ENCODE peak calls at places on chromosome 16, in five cellular contexts. B is cardiac muscle cell, J is IMR-90, P is A549, O is heart right ventricle. X is an unnamed sample.

GRCh38 chr16:56728027-56728426 is 1.9 kb upstream of the NUP93 start:
- DNase-seq in O (no peak), J (no peak), P (no peak), B (no peak), X (no peak)

GRCh38 chr16:85728879-85729278 is 22.0 kb downstream of the C16orf74 start:
- DNase-seq in O (no peak), B (no peak), J (no peak), P (no peak), X (no peak)

GRCh38 chr16:47143329-47143676 is 442 bp downstream of the NETO2 start:
- DNase-seq in B (peak), O (peak), J (peak), P (peak), X (no peak)

GRCh38 chr16:62404857-62405611 is 368.8 kb upstream of the CDH8 start:
- DNase-seq in O (no peak), B (no peak), J (no peak), P (no peak), X (no peak)

GRCh38 chr16:30526823-30527634 is 663 bp upstream of the ZNF768 start:
- DNase-seq in J (peak), P (peak), B (peak), O (peak), X (peak)

GRCh38 chr16:25093208-25094061 is 18.1 kb upstream of the LCMT1 start:
- DNase-seq in J (no peak), B (no peak), O (no peak), P (no peak), X (no peak)

GRCh38 chr16:75019007-75019406 is 20.2 kb downstream of the ZNRF1 start:
- DNase-seq in B (no peak), P (peak), O (no peak), J (peak), X (no peak)

GRCh38 chr16:19377864-19378263 is 39.8 kb upstream of the TMC5 start:
- DNase-seq in J (no peak), B (no peak), O (no peak), P (no peak), X (no peak)

GRCh38 chr16:28067604-28068382 is 4.3 kb upstream of the GSG1L start:
- DNase-seq in P (no peak), J (peak), B (peak), O (no peak), X (no peak)

GRCh38 chr16:66580605-66581209 is 1.4 kb downstream of the CMTM2 start:
- DNase-seq in B (peak), P (no peak), O (no peak), J (peak), X (no peak)

GRCh38 chr16:30053376-30054015 is 12.1 kb upstream of the ALDOA start:
- DNase-seq in P (no peak), O (no peak), B (peak), J (peak), X (no peak)

GRCh38 chr16:6864670-6865069 is 468.0 kb upstream of the RBFOX1 start:
- DNase-seq in B (no peak), J (no peak), P (no peak), O (no peak), X (no peak)

GRCh38 chr16:23520500-23520899 is 10.2 kb upstream of the GGA2 start:
- DNase-seq in B (no peak), O (no peak), J (no peak), P (no peak), X (no peak)

GRCh38 chr16:3157229-3158013 is 22.6 kb downstream of the ZNF213 start:
- DNase-seq in J (peak), O (peak), B (peak), P (peak), X (no peak)

GRCh38 chr16:68370221-68370920 is 59.6 kb downstream of the PRMT7 start:
- DNase-seq in P (no peak), B (no peak), J (no peak), O (no peak), X (no peak)

DNA sequence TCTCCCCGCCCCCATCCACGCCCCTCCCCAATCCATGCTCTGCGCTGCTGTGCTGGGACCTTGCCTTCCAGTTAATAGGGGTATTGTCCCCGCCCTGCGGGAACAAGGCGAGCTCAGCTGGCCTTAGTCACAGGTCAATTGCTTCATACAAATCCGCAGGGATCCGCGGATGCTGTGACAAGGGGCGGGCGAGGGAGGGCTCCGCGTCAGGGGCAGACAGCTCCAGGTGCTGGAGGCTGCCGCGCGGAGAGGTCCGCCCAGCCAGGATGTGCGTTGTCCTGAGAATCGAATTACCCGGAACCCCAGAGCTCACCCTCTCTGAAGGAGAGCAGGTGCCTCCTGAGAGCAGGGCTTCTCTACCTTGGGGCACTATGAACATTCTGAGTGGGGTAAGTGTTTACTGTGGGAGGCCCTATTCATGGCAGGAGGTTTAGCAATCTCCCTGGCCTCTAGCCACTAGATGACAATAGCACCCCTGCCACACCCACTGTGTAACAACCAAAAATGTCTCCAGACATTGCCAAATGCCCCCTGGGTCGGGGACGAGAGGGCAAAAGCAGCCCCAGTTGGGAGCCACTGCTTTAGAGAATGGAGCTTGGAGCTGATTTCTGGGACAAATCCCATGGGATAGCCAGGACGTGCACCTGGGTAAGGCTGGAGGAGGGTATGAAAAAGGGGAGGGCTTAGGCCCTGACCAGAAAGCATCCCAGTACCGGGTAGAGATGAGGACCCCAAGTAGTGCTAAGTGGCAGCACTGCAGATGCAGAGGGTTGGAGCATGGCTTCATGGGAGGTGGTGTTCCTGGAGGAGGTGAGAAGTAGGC is 138.2 kb downstream of the CYLD start:
- DNase-seq in O (no peak), P (peak), J (no peak), B (no peak), X (no peak)
- H3K4me3 ChIP-seq in O (no peak), P (no peak), J (no peak), B (no peak), X (no peak)

GRCh38 chr16:84617068-84617630 is 729 bp downstream of the COTL1 start:
- DNase-seq in P (no peak), B (no peak), O (no peak), J (no peak), X (no peak)

GRCh38 chr16:84617631-84618427 is at the start of gene COTL1:
- DNase-seq in O (peak), B (peak), P (peak), J (peak), X (peak)

GRCh38 chr16:84619103-84619460 is 1.2 kb upstream of the COTL1 start:
- DNase-seq in O (no peak), P (no peak), B (no peak), J (no peak), X (no peak)

GRCh38 chr16:84616515-84616914 is 1.4 kb downstream of the COTL1 start:
- DNase-seq in O (no peak), J (no peak), B (no peak), P (peak), X (no peak)

GRCh38 chr16:84618428-84619102 is 687 bp upstream of the COTL1 start:
- DNase-seq in J (peak), B (peak), P (peak), O (no peak), X (no peak)
- H3K27ac ChIP-seq in J (peak), B (no peak), P (peak), O (no peak), X (no peak)

GRCh38 chr16:73048292-73049050 is 543 bp upstream of the ZFHX3 start:
- DNase-seq in P (peak), O (peak), B (peak), J (no peak), X (no peak)

GRCh38 chr16:73051216-73051615 is 3.3 kb upstream of the ZFHX3 start:
- DNase-seq in J (no peak), P (no peak), O (no peak), B (no peak), X (no peak)

GRCh38 chr16:73047536-73048291 is at the start of gene ZFHX3:
- DNase-seq in B (peak), O (peak), J (peak), P (peak), X (peak)

GRCh38 chr16:73050115-73051099 is 2.5 kb upstream of the ZFHX3 start:
- DNase-seq in P (no peak), B (no peak), O (no peak), J (no peak), X (no peak)

GRCh38 chr16:73049051-73049910 is 1.4 kb upstream of the ZFHX3 start:
- DNase-seq in P (no peak), B (no peak), J (no peak), O (no peak), X (no peak)
- H3K4me3 ChIP-seq in P (peak), B (no peak), J (no peak), O (peak), X (peak)

GRCh38 chr16:80704751-80705150 is 99.6 kb downstream of the CDYL2 start:
- DNase-seq in J (no peak), B (no peak), O (no peak), P (no peak), X (no peak)
- H3K27ac ChIP-seq in J (no peak), B (no peak), O (no peak), P (no peak), X (no peak)

GRCh38 chr16:87465306-87465705 is 27.5 kb downstream of the ZCCHC14 start:
- DNase-seq in O (peak), J (peak), B (peak), P (no peak), X (no peak)
- H3K4me3 ChIP-seq in O (no peak), J (no peak), B (no peak), P (no peak), X (no peak)

DNA sequence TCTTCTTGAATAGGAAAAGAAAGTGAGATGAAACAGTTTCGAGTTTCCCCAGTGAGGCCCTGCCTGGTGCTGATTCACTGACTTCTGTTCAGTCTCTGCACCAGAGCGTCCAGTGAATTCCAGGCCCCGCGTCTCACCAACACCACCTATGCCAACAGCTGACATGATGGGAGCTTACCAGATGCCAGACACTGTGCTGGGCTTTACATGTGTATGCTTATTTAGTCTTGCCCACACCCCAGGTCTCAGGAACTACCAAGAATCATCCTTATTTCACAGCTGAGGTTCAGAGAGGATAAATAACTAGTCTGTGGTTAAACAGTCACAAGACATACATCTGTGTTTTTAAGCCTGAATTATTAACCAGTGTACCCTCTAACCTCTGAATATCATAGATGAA is 29.1 kb upstream of the IRX6 start:
- DNase-seq in J (no peak), B (no peak), P (no peak), O (peak), X (no peak)
- H3K27ac ChIP-seq in J (no peak), B (no peak), P (no peak), O (peak), X (no peak)

GRCh38 chr16:1546430-1546829 is 13.0 kb downstream of the TMEM204 start:
- DNase-seq in B (no peak), P (no peak), J (no peak), O (no peak), X (no peak)
- H3K4me3 ChIP-seq in B (no peak), P (no peak), J (no peak), O (peak), X (no peak)